ENCODE peak calls at places on chromosomes 13 and 19, in seven cellular contexts. V, N, G, Q, A, E and W are unnamed samples.

GRCh38 chr13:28955264-28955966 is 135.3 kb downstream of the MTUS2 start:
- DNase-seq in V (no peak), Q (no peak), E (no peak), A (no peak), G (no peak), N (no peak), W (no peak)

GRCh38 chr19:1975081-1975480 is 34.1 kb downstream of the CSNK1G2 start:
- DNase-seq in V (no peak), A (no peak), G (no peak), Q (no peak), E (no peak), N (peak), W (no peak)

GRCh38 chr19:1189419-1189818 is 15.4 kb upstream of the SBNO2 start:
- DNase-seq in G (no peak), N (peak), E (peak), A (no peak), V (peak), Q (no peak), W (peak)

GRCh38 chr19:33473644-33474305 is 47.8 kb downstream of the PEPD start:
- DNase-seq in A (no peak), G (no peak), N (peak), Q (no peak), V (no peak), E (no peak), W (no peak)

GRCh38 chr13:29436291-29436690 is 159.2 kb downstream of the SLC7A1 start:
- DNase-seq in G (no peak), Q (no peak), N (peak), V (no peak), A (no peak), E (no peak), W (no peak)

GRCh38 chr13:112574476-112575294 is 13.3 kb downstream of the TUBGCP3 start:
- DNase-seq in A (no peak), V (no peak), N (peak), E (no peak), Q (no peak), G (no peak), W (no peak)

GRCh38 chr13:86383151-86383550 is 583.9 kb upstream of the SLITRK6 start:
- DNase-seq in V (no peak), G (no peak), A (no peak), Q (no peak), N (no peak), E (no peak), W (no peak)

GRCh38 chr19:13033819-13034611 is 38.7 kb downstream of the NFIX start:
- DNase-seq in Q (peak), E (peak), A (peak), V (peak), G (no peak), N (peak), W (peak)

GRCh38 chr13:90918551-90918950 is 428.9 kb upstream of the MIR17HG start:
- DNase-seq in G (no peak), N (peak), V (no peak), A (no peak), E (no peak), Q (no peak), W (no peak)

GRCh38 chr19:48419158-48419920 is 25.9 kb downstream of the GRIN2D start:
- DNase-seq in N (peak), E (peak), G (peak), A (no peak), Q (peak), V (no peak), W (peak)

GRCh38 chr19:41886761-41887710 is 4.1 kb downstream of the ARHGEF1 start:
- DNase-seq in A (no peak), G (no peak), V (no peak), Q (no peak), N (no peak), E (no peak), W (no peak)

GRCh38 chr13:22114630-22115311 is 443.9 kb downstream of the FGF9 start:
- DNase-seq in Q (no peak), E (no peak), A (no peak), N (peak), V (no peak), G (peak), W (no peak)

GRCh38 chr13:87274209-87274819 is 396.9 kb upstream of the SLITRK5 start:
- DNase-seq in Q (peak), E (peak), N (peak), G (no peak), A (peak), V (peak), W (peak)

GRCh38 chr19:54287456-54287855 is 6.5 kb upstream of the LILRB2 start:
- DNase-seq in A (no peak), E (no peak), Q (no peak), N (peak), V (no peak), G (no peak), W (no peak)

GRCh38 chr19:2610637-2611482 is 91.6 kb downstream of the GNG7 start:
- DNase-seq in N (peak), A (peak), E (peak), Q (peak), V (peak), G (peak), W (peak)

GRCh38 chr13:44385401-44385800 is 11.8 kb downstream of the SERP2 start:
- DNase-seq in G (no peak), V (no peak), Q (no peak), E (no peak), N (no peak), A (no peak), W (no peak)

GRCh38 chr19:1938071-1938470 is 2.9 kb upstream of the CSNK1G2 start:
- DNase-seq in G (no peak), V (no peak), E (no peak), N (no peak), A (no peak), Q (no peak), W (no peak)

GRCh38 chr13:31431722-31432137 is 232.0 kb downstream of the B3GLCT start:
- DNase-seq in Q (peak), G (no peak), E (peak), N (peak), A (peak), V (peak), W (peak)

GRCh38 chr19:29665826-29666633 is 769 bp downstream of the PLEKHF1 start:
- DNase-seq in G (no peak), N (peak), V (no peak), A (no peak), Q (peak), E (no peak), W (no peak)

GRCh38 chr13:105159794-105160193 is 1375.7 kb downstream of the EFNB2 start:
- DNase-seq in E (no peak), G (no peak), A (no peak), V (no peak), Q (no peak), N (no peak), W (no peak)

DNA sequence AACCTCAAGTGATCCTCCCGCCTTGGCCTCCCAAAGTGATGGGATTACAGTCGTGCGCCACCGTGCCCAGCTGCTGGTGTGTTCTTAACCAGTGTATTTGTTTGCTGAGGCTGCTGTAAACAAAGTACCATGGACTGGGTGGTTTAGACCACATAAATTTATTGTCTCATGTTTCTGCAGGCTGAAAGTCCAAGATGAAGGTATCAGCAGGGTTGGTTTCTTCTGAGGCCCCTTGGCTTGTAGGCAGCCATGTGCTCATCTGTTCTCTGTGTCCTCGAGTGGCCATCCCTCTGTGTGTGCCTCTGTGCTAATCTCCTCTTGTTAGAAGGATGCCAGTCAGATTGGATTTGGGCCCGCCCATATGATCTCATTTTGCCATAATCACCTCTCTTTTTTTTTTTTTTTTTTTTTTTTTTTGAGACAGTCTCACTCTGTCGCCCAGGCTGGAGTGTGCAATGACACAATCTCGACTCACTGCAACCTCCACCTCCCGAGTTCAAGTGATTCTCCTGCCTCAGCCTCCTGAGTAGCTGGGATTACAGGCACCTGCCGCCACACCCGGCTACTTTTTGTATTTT is 31.8 kb downstream of the PEX11G start:
- DNase-seq in Q (no peak), N (no peak), V (peak), A (no peak), E (no peak), G (no peak), W (no peak)
- TF ChIP-seq CEBPB in Q (no peak), N (no peak), V (no peak), A (no peak), E (no peak), G (no peak), W (no peak)

GRCh38 chr13:36831291-36831690 is 12.3 kb downstream of the RFXAP start:
- DNase-seq in N (no peak), Q (no peak), E (no peak), V (no peak), G (no peak), A (no peak), W (no peak)
- TF ChIP-seq CEBPB in N (no peak), Q (no peak), E (no peak), V (no peak), G (no peak), A (no peak), W (no peak)

GRCh38 chr13:110677731-110678545 is 28.0 kb downstream of the CARS2 start:
- DNase-seq in A (no peak), V (no peak), N (peak), E (no peak), Q (no peak), G (no peak), W (no peak)
- TF ChIP-seq CEBPB in A (no peak), V (no peak), N (no peak), E (no peak), Q (no peak), G (no peak), W (no peak)

GRCh38 chr13:27921421-27921960 is 1.7 kb downstream of the PDX1 start:
- DNase-seq in E (no peak), V (no peak), Q (peak), N (no peak), A (no peak), G (no peak), W (no peak)

GRCh38 chr13:27919299-27919933 is 384 bp upstream of the PDX1 start:
- DNase-seq in Q (no peak), G (no peak), E (peak), A (peak), N (no peak), V (peak), W (peak)

GRCh38 chr13:27921961-27922910 is 2.4 kb downstream of the PDX1 start:
- DNase-seq in G (no peak), Q (peak), E (no peak), N (no peak), A (no peak), V (no peak), W (no peak)

GRCh38 chr13:27919934-27920676 is at the start of gene PDX1:
- DNase-seq in N (no peak), A (no peak), G (no peak), V (no peak), Q (peak), E (no peak), W (no peak)

GRCh38 chr13:27920677-27921420 is 1.0 kb downstream of the PDX1 start:
- DNase-seq in V (no peak), G (no peak), N (peak), A (no peak), Q (peak), E (no peak), W (peak)
- TF ChIP-seq CEBPB in V (no peak), G (no peak), N (no peak), A (no peak), Q (no peak), E (no peak), W (no peak)

GRCh38 chr13:46830405-46831005 is 33.5 kb upstream of the ESD start:
- DNase-seq in E (no peak), A (no peak), G (no peak), V (no peak), Q (no peak), N (no peak), W (no peak)

GRCh38 chr13:46831588-46832194 is 34.7 kb upstream of the ESD start:
- DNase-seq in V (peak), A (peak), N (peak), Q (peak), G (no peak), E (peak), W (peak)
- TF ChIP-seq CEBPB in V (no peak), A (no peak), N (no peak), Q (no peak), G (no peak), E (no peak), W (no peak)